ENCODE peak calls at places on chromosome 7, in seven cellular contexts. D, R, P, E, Z, X and B are unnamed samples.
A peak's percentile ranks its signal among the peaks of the same experiment; 100 is the strongest.

GRCh38 chr7:774161-775109 is 47.4 kb upstream of the PRKAR1B start:
- DNase-seq in D (peak; percentile 52), R (peak; percentile 40), P (peak; percentile 81), E (peak; percentile 73), Z (peak; percentile 73), X (peak; percentile 34), B (peak; percentile 55)

GRCh38 chr7:32069251-32069650 is 956 bp downstream of the PDE1C start:
- DNase-seq in D (no peak), R (no peak), P (no peak), E (no peak), Z (no peak), X (no peak), B (no peak)

GRCh38 chr7:70480913-70481579 is 650.9 kb upstream of the GALNT17 start:
- DNase-seq in D (no peak), R (no peak), P (no peak), E (no peak), Z (no peak), X (no peak), B (no peak)

GRCh38 chr7:148142660-148143248 is 447.8 kb upstream of the C7orf33 start:
- DNase-seq in D (no peak), R (no peak), P (peak; percentile 6), E (peak; percentile 54), Z (peak; percentile 9), X (no peak), B (peak; percentile 50)

GRCh38 chr7:137846588-137847417 is at the start of gene DGKI:
- DNase-seq in D (no peak), R (no peak), P (peak; percentile 38), E (peak; percentile 50), Z (no peak), X (no peak), B (no peak)

GRCh38 chr7:36736827-36737211 is 12.5 kb upstream of the AOAH start:
- DNase-seq in D (no peak), R (no peak), P (no peak), E (no peak), Z (peak; percentile 19), X (no peak), B (no peak)

GRCh38 chr7:2941201-2941859 is 97.2 kb upstream of the GNA12 start:
- DNase-seq in D (no peak), R (no peak), P (no peak), E (no peak), Z (no peak), X (no peak), B (no peak)

GRCh38 chr7:98282727-98283126 is 1.2 kb downstream of the BRI3 start:
- DNase-seq in D (no peak), R (no peak), P (no peak), E (no peak), Z (no peak), X (peak; percentile 41), B (no peak)

GRCh38 chr7:125644113-125644512 is 714.5 kb upstream of the POT1 start:
- DNase-seq in D (no peak), R (no peak), P (no peak), E (no peak), Z (no peak), X (no peak), B (no peak)

GRCh38 chr7:8549043-8549442 is 115.6 kb downstream of the NXPH1 start:
- DNase-seq in D (no peak), R (no peak), P (no peak), E (no peak), Z (no peak), X (no peak), B (no peak)

GRCh38 chr7:97835296-97836138 is 36.7 kb downstream of the ASNS start:
- DNase-seq in D (peak; percentile 25), R (peak; percentile 18), P (no peak), E (peak; percentile 89), Z (peak; percentile 70), X (peak; percentile 66), B (peak; percentile 74)

GRCh38 chr7:956031-956430 is 1.6 kb upstream of the ADAP1 start:
- DNase-seq in D (no peak), R (no peak), P (no peak), E (no peak), Z (peak; percentile 5), X (no peak), B (no peak)

GRCh38 chr7:72445075-72445474 is 32.9 kb upstream of the CALN1 start:
- DNase-seq in D (no peak), R (no peak), P (no peak), E (no peak), Z (no peak), X (no peak), B (no peak)

GRCh38 chr7:26156454-26157365 is 4.7 kb downstream of the NFE2L3 start:
- DNase-seq in D (no peak), R (no peak), P (no peak), E (no peak), Z (peak; percentile 36), X (peak; percentile 95), B (no peak)

GRCh38 chr7:139118234-139118802 is 8.8 kb upstream of the ZC3HAV1 start:
- DNase-seq in D (no peak), R (no peak), P (no peak), E (no peak), Z (no peak), X (peak; percentile 86), B (peak; percentile 61)

GRCh38 chr7:133315332-133316040 is 62.6 kb downstream of the EXOC4 start:
- DNase-seq in D (no peak), R (no peak), P (no peak), E (no peak), Z (no peak), X (peak; percentile 49), B (no peak)

GRCh38 chr7:155001756-155002410 is 1.0 kb downstream of the PAXIP1 start:
- DNase-seq in D (no peak), R (no peak), P (no peak), E (no peak), Z (no peak), X (peak; percentile 28), B (peak; percentile 61)

GRCh38 chr7:63067897-63068585 is 930.6 kb upstream of the ZNF722 start:
- DNase-seq in D (peak; percentile 15), R (no peak), P (no peak), E (peak; percentile 94), Z (no peak), X (no peak), B (no peak)

GRCh38 chr7:153152786-153153185 is 393.2 kb downstream of the ACTR3B start:
- DNase-seq in D (no peak), R (no peak), P (no peak), E (no peak), Z (no peak), X (no peak), B (no peak)

GRCh38 chr7:127776776-127777390 is 124.9 kb downstream of the SND1 start:
- DNase-seq in D (no peak), R (no peak), P (no peak), E (no peak), Z (no peak), X (no peak), B (no peak)
- TF ChIP-seq POLR2A in D (no peak), R (no peak), P (no peak), E (no peak), Z (no peak), X (no peak), B (no peak)

GRCh38 chr7:27737178-27737577 is 2.8 kb upstream of the TAX1BP1 start:
- DNase-seq in D (no peak), R (no peak), P (no peak), E (no peak), Z (no peak), X (no peak), B (no peak)

GRCh38 chr7:27739914-27740448 is at the start of gene TAX1BP1:
- DNase-seq in D (peak; percentile 98), R (peak; percentile 93), P (peak; percentile 81), E (peak; percentile 97), Z (peak; percentile 97), X (peak; percentile 94), B (peak; percentile 96)

GRCh38 chr7:27737591-27737990 is 2.4 kb upstream of the TAX1BP1 start:
- DNase-seq in D (no peak), R (no peak), P (no peak), E (no peak), Z (no peak), X (no peak), B (no peak)

GRCh38 chr7:27739301-27739913 is 555 bp upstream of the TAX1BP1 start:
- DNase-seq in D (no peak), R (no peak), P (no peak), E (no peak), Z (no peak), X (peak; percentile 64), B (peak; percentile 87)

DNA sequence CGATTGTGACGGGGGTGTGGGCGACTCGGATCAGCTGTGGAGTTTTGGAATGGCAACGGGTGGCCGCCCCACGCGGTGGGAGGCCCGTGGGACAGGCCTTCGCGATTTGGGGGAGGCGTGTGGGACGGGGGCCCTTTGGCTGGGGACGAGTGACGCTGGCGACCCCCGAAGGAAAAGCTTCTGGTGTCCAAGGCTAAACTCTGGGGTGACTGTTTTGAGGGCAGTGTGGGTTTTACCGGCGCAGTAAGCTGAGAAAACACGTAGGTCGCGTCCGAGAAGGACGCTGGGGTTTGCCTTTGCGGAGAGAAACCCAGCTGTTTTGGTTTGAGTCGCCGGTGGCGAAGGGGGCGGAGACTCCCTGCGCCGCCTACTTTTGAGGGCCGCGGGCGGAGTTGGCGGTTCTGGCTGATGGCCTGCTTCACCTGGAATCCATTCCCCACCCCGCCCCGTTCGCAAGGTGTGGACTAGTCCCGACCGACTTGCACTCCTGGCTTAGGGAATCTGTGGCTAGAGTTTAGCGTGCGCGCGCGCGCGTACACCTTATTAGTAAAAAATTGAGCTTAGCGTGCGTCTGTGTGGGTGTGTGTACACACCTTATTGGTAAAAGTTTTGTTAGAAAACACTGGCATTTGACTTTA is 606 bp downstream of the TAX1BP1 start:
- DNase-seq in D (peak; percentile 82), R (peak; percentile 86), P (peak; percentile 62), E (peak; percentile 92), Z (peak; percentile 96), X (peak; percentile 77), B (peak; percentile 90)
- TF ChIP-seq POLR2A in D (peak; percentile 7), R (no peak), P (no peak), E (no peak), Z (peak; percentile 82), X (no peak), B (no peak)

GRCh38 chr7:45653209-45653907 is 79.2 kb downstream of the ADCY1 start:
- DNase-seq in D (no peak), R (no peak), P (no peak), E (no peak), Z (no peak), X (no peak), B (no peak)

GRCh38 chr7:45651056-45651444 is 76.9 kb downstream of the ADCY1 start:
- DNase-seq in D (no peak), R (no peak), P (no peak), E (no peak), Z (no peak), X (no peak), B (no peak)

GRCh38 chr7:45651540-45651939 is 77.4 kb downstream of the ADCY1 start:
- DNase-seq in D (no peak), R (no peak), P (no peak), E (no peak), Z (no peak), X (no peak), B (no peak)

GRCh38 chr7:45654341-45654740 is 80.2 kb downstream of the ADCY1 start:
- DNase-seq in D (no peak), R (no peak), P (no peak), E (no peak), Z (no peak), X (no peak), B (no peak)

GRCh38 chr7:45652630-45653029 is 78.5 kb downstream of the ADCY1 start:
- DNase-seq in D (no peak), R (no peak), P (no peak), E (no peak), Z (no peak), X (no peak), B (no peak)
- TF ChIP-seq POLR2A in D (no peak), R (no peak), P (no peak), E (no peak), Z (no peak), X (no peak), B (no peak)

GRCh38 chr7:74658171-74659004 is 870 bp downstream of the GTF2I start:
- DNase-seq in D (peak; percentile 94), R (peak; percentile 93), P (peak; percentile 79), E (peak; percentile 96), Z (peak; percentile 94), X (peak; percentile 94), B (peak; percentile 94)
- TF ChIP-seq POLR2A in D (no peak), R (peak; percentile 78), P (no peak), E (no peak), Z (no peak), X (no peak), B (no peak)